ENCODE peak calls at places on chromosomes 3 and 15, in six cellular contexts. A is spleen, D is GM23248, S is A549, H is right lobe of liver, P is hepatocyte. U is an unnamed sample. For H3K4me1, the result is how much of the 10 kb centered on the place peaks cover.

GRCh38 chr3:122635789-122636188 is 44.9 kb upstream of the PARP14 start:
- DNase-seq in A (no peak), D (peak), S (no peak), H (no peak), P (no peak), U (no peak)

GRCh38 chr15:82968066-82968465 is 15.5 kb upstream of the HOMER2 start:
- DNase-seq in A (no peak), D (peak), S (no peak), H (no peak), P (no peak), U (no peak)

GRCh38 chr15:90703455-90703854 is 13.7 kb upstream of the BLM start:
- DNase-seq in A (no peak), D (no peak), S (no peak), H (no peak), P (no peak), U (no peak)

GRCh38 chr15:43329222-43329959 is 982 bp downstream of the LCMT2 start:
- DNase-seq in A (peak), D (peak), S (no peak), H (no peak), P (no peak), U (no peak)

GRCh38 chr3:162034368-162034767 is 537.8 kb downstream of the OTOL1 start:
- DNase-seq in A (no peak), D (peak), S (no peak), H (no peak), P (no peak), U (no peak)

GRCh38 chr3:120524171-120524923 is 71.8 kb upstream of the NDUFB4 start:
- DNase-seq in A (no peak), D (peak), S (no peak), H (no peak), P (no peak), U (no peak)

GRCh38 chr3:148930785-148931184 is 60.6 kb upstream of the GYG1 start:
- DNase-seq in A (no peak), D (peak), S (no peak), H (no peak), P (no peak), U (no peak)

GRCh38 chr15:67186226-67186649 is 68.2 kb downstream of the AAGAB start:
- DNase-seq in A (no peak), D (peak), S (no peak), H (no peak), P (no peak), U (no peak)

GRCh38 chr3:159764211-159765024 is 224.2 kb upstream of the IL12A start:
- DNase-seq in A (peak), D (peak), S (peak), H (peak), P (peak), U (no peak)

GRCh38 chr3:127288921-127289645 is 1.2 kb upstream of the PRR20G start:
- DNase-seq in A (no peak), D (no peak), S (no peak), H (no peak), P (no peak), U (peak)

GRCh38 chr3:123279121-123279520 is 77.4 kb downstream of the SEC22A start:
- DNase-seq in A (no peak), D (no peak), S (no peak), H (no peak), P (no peak), U (no peak)

GRCh38 chr15:85405467-85405866 is 25.1 kb downstream of the AKAP13 start:
- DNase-seq in A (no peak), D (no peak), S (no peak), H (no peak), P (no peak), U (no peak)

GRCh38 chr15:89770041-89770440 is 6.1 kb upstream of the MESP2 start:
- DNase-seq in A (no peak), D (peak), S (no peak), H (peak), P (no peak), U (no peak)

GRCh38 chr15:101652783-101653430 is 726 bp upstream of the TM2D3 start:
- DNase-seq in A (peak), D (peak), S (no peak), H (peak), P (no peak), U (peak)

GRCh38 chr15:83030021-83030420 is 18.6 kb upstream of the C15orf40 start:
- DNase-seq in A (no peak), D (no peak), S (no peak), H (no peak), P (no peak), U (no peak)

GRCh38 chr15:29040367-29040745 is 154.6 kb downstream of the APBA2 start:
- DNase-seq in A (no peak), D (no peak), S (no peak), H (no peak), P (peak), U (no peak)

GRCh38 chr3:189673535-189673934 is 42.3 kb downstream of the TP63 start:
- DNase-seq in A (no peak), D (no peak), S (no peak), H (no peak), P (no peak), U (no peak)

GRCh38 chr3:143070977-143071551 is 48.5 kb upstream of the CHST2 start:
- DNase-seq in A (no peak), D (peak), S (no peak), H (no peak), P (peak), U (no peak)

GRCh38 chr15:88834211-88834812 is 31.1 kb downstream of the ACAN start:
- DNase-seq in A (peak), D (peak), S (peak), H (no peak), P (peak), U (peak)

GRCh38 chr3:48765376-48765775 is 48.4 kb upstream of the IP6K2 start:
- DNase-seq in A (no peak), D (peak), S (peak), H (no peak), P (peak), U (no peak)

GRCh38 chr3:32841875-32842505 is 24.2 kb downstream of the TRIM71 start:
- DNase-seq in A (no peak), D (no peak), S (no peak), H (no peak), P (no peak), U (no peak)

GRCh38 chr3:139751789-139752188 is 74.0 kb upstream of the NMNAT3 start:
- DNase-seq in A (no peak), D (no peak), S (no peak), H (no peak), P (no peak), U (no peak)

GRCh38 chr3:95097493-95097892 is 1034.6 kb downstream of the NSUN3 start:
- DNase-seq in A (no peak), D (no peak), S (no peak), H (no peak), P (peak), U (peak)

GRCh38 chr3:78734048-78734637 is 1033.7 kb downstream of the ROBO1 start:
- DNase-seq in A (no peak), D (peak), S (no peak), H (no peak), P (no peak), U (no peak)

GRCh38 chr3:47310391-47310790 is 27.6 kb downstream of the KLHL18 start:
- DNase-seq in A (no peak), D (no peak), S (no peak), H (no peak), P (no peak), U (no peak)

GRCh38 chr15:95687686-95688085 is 642.8 kb upstream of the NR2F2 start:
- DNase-seq in A (no peak), D (no peak), S (no peak), H (no peak), P (no peak), U (no peak)

GRCh38 chr15:95024388-95024787 is 793.0 kb downstream of the MCTP2 start:
- DNase-seq in A (no peak), D (peak), S (no peak), H (no peak), P (peak), U (peak)

GRCh38 chr3:63625161-63625560 is 27.3 kb upstream of the SNTN start:
- DNase-seq in A (no peak), D (peak), S (no peak), H (no peak), P (no peak), U (no peak)

GRCh38 chr15:28921925-28922711 is 36.3 kb downstream of the APBA2 start:
- DNase-seq in A (peak), D (no peak), S (no peak), H (no peak), P (no peak), U (peak)

GRCh38 chr3:4986611-4987373 is 7.6 kb downstream of the BHLHE40 start:
- DNase-seq in A (peak), D (peak), S (peak), H (peak), P (peak), U (no peak)

GRCh38 chr3:105773291-105773690 is 95.5 kb downstream of the CBLB start:
- DNase-seq in A (no peak), D (no peak), S (no peak), H (no peak), P (no peak), U (no peak)

GRCh38 chr3:32249184-32249782 is 10.8 kb downstream of the CMTM8 start:
- DNase-seq in A (no peak), D (peak), S (no peak), H (no peak), P (no peak), U (no peak)

GRCh38 chr15:32994810-32995424 is 199.6 kb downstream of the FMN1 start:
- DNase-seq in A (no peak), D (peak), S (peak), H (no peak), P (peak), U (peak)

GRCh38 chr15:59303641-59304433 is 68.8 kb downstream of the MYO1E start:
- DNase-seq in A (no peak), D (no peak), S (no peak), H (no peak), P (no peak), U (no peak)

GRCh38 chr15:89093509-89093908 is 5.3 kb downstream of the ABHD2 start:
- DNase-seq in A (no peak), D (no peak), S (no peak), H (peak), P (no peak), U (no peak)

GRCh38 chr3:102415553-102415952 is 19.3 kb upstream of the ZPLD1 start:
- DNase-seq in A (no peak), D (peak), S (no peak), H (no peak), P (no peak), U (no peak)
- H3K4me3 ChIP-seq in A (peak), D (peak), S (no peak), H (no peak), P (no peak), U (no peak)

GRCh38 chr3:177525414-177525813 is 328.1 kb upstream of the TBL1XR1 start:
- DNase-seq in A (no peak), D (no peak), S (no peak), H (no peak), P (no peak), U (no peak)
- H3K4me1 ChIP-seq in A (under half), D (under half), S (under half), H (under half), P (under half), U (under half)

DNA sequence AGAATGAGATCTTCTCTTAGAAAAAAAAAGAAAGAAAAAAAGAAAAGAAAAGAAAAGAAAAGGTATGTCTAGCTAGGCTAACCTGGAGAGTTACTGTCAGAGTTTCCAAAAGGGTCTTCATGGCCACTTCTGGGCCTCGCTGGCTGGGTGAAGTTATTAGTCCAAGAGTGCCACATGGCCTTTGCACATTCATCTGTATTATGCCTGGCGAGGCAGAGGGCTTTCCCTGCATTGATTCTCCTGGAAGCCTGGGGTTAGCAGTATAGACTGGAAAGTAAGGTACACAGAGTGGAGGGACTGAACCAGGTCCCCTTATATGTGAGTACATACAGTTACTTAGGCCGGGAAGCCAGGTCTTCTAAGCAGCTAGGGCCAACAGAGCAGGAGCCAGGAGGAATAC is 54.8 kb upstream of the CGNL1 start:
- DNase-seq in A (peak), D (no peak), S (no peak), H (no peak), P (no peak), U (no peak)
- H3K27ac ChIP-seq in A (no peak), D (no peak), S (no peak), H (no peak), P (peak), U (no peak)

DNA sequence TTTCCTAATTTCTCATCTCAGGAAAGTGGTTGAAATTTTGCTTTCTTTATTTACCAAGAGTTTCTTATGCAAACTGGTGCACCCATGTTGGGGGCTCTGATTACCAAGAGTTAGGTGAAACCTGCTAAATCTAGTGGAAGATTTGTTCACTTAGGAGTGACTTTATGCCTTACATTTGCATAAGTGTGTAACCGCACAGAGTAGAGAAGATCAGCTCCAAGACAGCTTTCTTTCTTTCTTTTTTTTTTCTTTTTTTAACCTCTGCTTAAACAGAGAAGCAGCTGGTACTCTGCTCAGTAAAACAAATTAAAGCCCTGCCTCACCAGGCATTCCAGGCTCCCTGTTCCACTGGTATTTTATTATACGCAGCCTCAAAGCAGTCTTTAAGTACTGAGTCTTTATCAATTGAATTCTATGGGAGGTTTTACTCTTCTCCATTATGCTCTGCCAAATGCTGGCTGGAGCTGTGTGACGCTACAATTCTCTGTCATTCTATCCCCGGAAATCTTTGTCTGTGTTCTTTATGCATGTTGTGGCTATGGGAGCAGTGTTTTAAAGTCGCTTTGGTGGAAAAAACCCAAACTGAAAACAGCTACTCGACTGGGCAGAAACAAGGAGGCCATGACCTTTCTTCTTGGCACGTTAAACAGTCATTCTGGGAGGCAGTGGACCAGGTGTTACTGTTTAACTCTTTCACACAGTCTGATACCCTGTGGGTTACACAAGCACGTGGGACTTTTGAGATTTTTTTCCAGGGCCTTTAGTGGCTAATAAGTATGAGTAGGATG is 55.2 kb upstream of the GBE1 start:
- DNase-seq in A (no peak), D (peak), S (no peak), H (peak), P (peak), U (no peak)
- H3K4me3 ChIP-seq in A (no peak), D (no peak), S (no peak), H (peak), P (no peak), U (no peak)

U was measured in Karpas-422.